ENCODE peak calls at places on chromosomes 11 and 22, in nine cellular contexts. W is OCI-LY7, L is pancreas, E is fibroblast of mammary gland, S is cardiac fibroblast, Z is choroid plexus epithelial cell, F is GM12865, U is astrocyte of the spinal cord, M is prostate gland. N is an unnamed sample.
A peak's percentile ranks its signal among the peaks of the same experiment; 100 is the strongest.

GRCh38 chr22:44445731-44446130 is 52.3 kb downstream of the RTL6 start:
- DNase-seq in M (no peak), U (no peak), L (no peak), F (no peak), Z (no peak), E (no peak), S (no peak), W (no peak), N (no peak)

GRCh38 chr22:44182591-44183588 is 2.2 kb downstream of the PARVG start:
- DNase-seq in F (peak; percentile 70), Z (no peak), M (no peak), L (peak; percentile 61), S (no peak), E (no peak), W (peak; percentile 24), U (no peak), N (no peak)

GRCh38 chr11:111765984-111766833 is at the start of gene PPP2R1B:
- DNase-seq in S (peak; percentile 73), F (peak; percentile 77), M (peak; percentile 82), Z (peak; percentile 64), W (peak; percentile 74), U (peak; percentile 71), E (peak; percentile 62), L (peak; percentile 81), N (peak; percentile 68)

GRCh38 chr11:33988586-33989370 is 62.8 kb upstream of the CAPRIN1 start:
- DNase-seq in M (no peak), E (no peak), U (no peak), Z (no peak), L (no peak), S (no peak), F (no peak), W (no peak), N (no peak)

GRCh38 chr11:12841946-12842630 is 167.0 kb upstream of the RASSF10 start:
- DNase-seq in F (peak; percentile 73), Z (peak; percentile 85), W (peak; percentile 66), S (peak; percentile 81), E (peak; percentile 72), L (peak; percentile 44), M (peak; percentile 28), U (peak; percentile 83), N (peak; percentile 92)

GRCh38 chr11:134413334-134414035 is 1.4 kb upstream of the B3GAT1 start:
- DNase-seq in Z (no peak), L (no peak), F (no peak), S (no peak), M (no peak), U (no peak), E (no peak), W (no peak), N (no peak)

GRCh38 chr11:102523887-102524286 is 6.7 kb downstream of the MMP7 start:
- DNase-seq in S (no peak), Z (no peak), W (no peak), F (no peak), L (no peak), U (no peak), M (no peak), E (no peak), N (no peak)

GRCh38 chr22:27820896-27821866 is 19.6 kb upstream of the MN1 start:
- DNase-seq in E (no peak), M (no peak), L (no peak), U (peak; percentile 15), F (no peak), S (peak; percentile 24), Z (no peak), W (no peak), N (no peak)

GRCh38 chr11:42524534-42525227 is 787.1 kb upstream of the API5 start:
- DNase-seq in Z (peak; percentile 48), F (peak; percentile 68), E (peak; percentile 51), W (peak; percentile 50), U (peak; percentile 66), M (peak; percentile 39), S (peak; percentile 80), L (peak; percentile 25), N (peak; percentile 33)

GRCh38 chr11:111770581-111771134 is 4.5 kb upstream of the PPP2R1B start:
- DNase-seq in S (no peak), W (no peak), M (no peak), E (no peak), U (no peak), F (no peak), Z (no peak), L (no peak), N (no peak)

GRCh38 chr11:47051217-47051616 is 114.7 kb downstream of the CSTPP1 start:
- DNase-seq in M (no peak), W (no peak), S (peak; percentile 84), E (peak; percentile 63), L (no peak), U (peak; percentile 34), Z (peak; percentile 30), F (no peak), N (no peak)

GRCh38 chr11:10725114-10725906 is 25.7 kb upstream of the CTR9 start:
- DNase-seq in S (peak; percentile 54), E (peak; percentile 92), Z (peak; percentile 82), M (no peak), U (peak; percentile 93), L (no peak), W (no peak), F (no peak), N (peak; percentile 52)

GRCh38 chr22:31107206-31108118 is at the start of gene SELENOM:
- DNase-seq in Z (peak; percentile 99), S (peak; percentile 99), U (peak; percentile 99), F (peak; percentile 94), W (peak; percentile 84), L (peak; percentile 96), E (peak; percentile 98), M (peak; percentile 98), N (peak; percentile 98)

GRCh38 chr11:65254724-65255123 is 7.0 kb upstream of the POLA2 start:
- DNase-seq in S (no peak), U (no peak), Z (peak; percentile 61), E (peak; percentile 25), W (no peak), F (peak; percentile 12), L (no peak), M (no peak), N (no peak)

GRCh38 chr11:112780351-112781043 is 180.7 kb upstream of the NCAM1 start:
- DNase-seq in Z (no peak), E (peak; percentile 61), L (no peak), W (no peak), F (no peak), M (no peak), U (peak; percentile 64), S (peak; percentile 63), N (no peak)

GRCh38 chr11:36459046-36459445 is 51.0 kb downstream of the TRAF6 start:
- DNase-seq in L (no peak), M (no peak), F (no peak), Z (no peak), E (no peak), W (no peak), U (no peak), S (no peak), N (no peak)

DNA sequence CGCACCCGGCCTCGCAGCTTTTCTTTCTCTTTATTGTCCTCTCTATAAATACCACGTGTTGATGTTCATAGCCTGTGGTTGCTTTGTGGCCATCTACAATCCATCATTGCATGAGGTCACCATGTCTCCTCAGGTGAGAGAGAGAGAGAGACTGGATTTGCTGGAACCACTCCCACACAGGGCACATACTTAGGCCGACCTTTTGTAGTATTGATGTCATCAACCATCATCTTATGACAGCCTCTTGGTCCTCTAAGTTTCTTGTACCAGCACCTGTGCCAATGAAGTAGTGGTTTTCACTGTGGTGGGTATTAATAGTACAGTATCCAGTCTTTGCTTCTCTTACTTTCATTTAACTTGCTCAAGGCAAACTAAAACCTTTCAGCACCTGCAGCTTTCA is 22.8 kb upstream of the P2RY6 start:
- DNase-seq in U (peak; percentile 39), W (peak; percentile 12), M (no peak), L (no peak), Z (peak; percentile 23), F (peak; percentile 68), E (peak; percentile 22), S (no peak), N (no peak)
- H3K4me3 ChIP-seq in U (no peak overlapping the region), W (no peak overlapping the region), M (no peak overlapping the region), L (no peak overlapping the region), Z (no peak overlapping the region), F (no peak overlapping the region), E (no peak overlapping the region), S (no peak overlapping the region), N (no peak overlapping the region)

GRCh38 chr11:84543367-84544159 is 1083.6 kb downstream of the DLG2 start:
- DNase-seq in E (no peak), S (no peak), W (peak; percentile 45), Z (no peak), L (no peak), M (no peak), U (no peak), F (no peak), N (no peak)
- TF ChIP-seq CTCF in E (no peak), S (no peak), W (peak; percentile 67), Z (no peak), L (no peak), M (no peak), U (no peak), F (no peak), N (no peak)

GRCh38 chr11:66906077-66906929 is 49.4 kb downstream of the LRFN4 start:
- DNase-seq in M (no peak), W (no peak), U (no peak), Z (peak; percentile 64), L (no peak), F (no peak), S (peak; percentile 62), E (peak; percentile 66), N (peak; percentile 40)
- H3K4me3 ChIP-seq in M (no peak overlapping the region), W (no peak overlapping the region), U (no peak overlapping the region), Z (peak overlapping the region; percentile 35), L (no peak overlapping the region), F (no peak overlapping the region), S (no peak overlapping the region), E (no peak overlapping the region), N (no peak overlapping the region)

GRCh38 chr11:17496406-17496805 is 19.8 kb upstream of the ABCC8 start:
- DNase-seq in F (no peak), L (no peak), M (no peak), U (no peak), Z (peak; percentile 30), E (peak; percentile 12), S (peak; percentile 79), W (no peak), N (no peak)

GRCh38 chr11:17502630-17503029 is 26.0 kb upstream of the ABCC8 start:
- DNase-seq in W (no peak), U (no peak), Z (no peak), M (no peak), F (no peak), E (no peak), L (no peak), S (no peak), N (no peak)

GRCh38 chr11:17500673-17501072 is 24.0 kb upstream of the ABCC8 start:
- DNase-seq in L (no peak), M (no peak), W (no peak), S (no peak), F (no peak), U (no peak), E (no peak), Z (no peak), N (no peak)

GRCh38 chr11:17498058-17498457 is 21.4 kb upstream of the ABCC8 start:
- DNase-seq in L (no peak), F (no peak), U (no peak), Z (no peak), E (no peak), M (no peak), S (no peak), W (peak; percentile 31), N (no peak)

DNA sequence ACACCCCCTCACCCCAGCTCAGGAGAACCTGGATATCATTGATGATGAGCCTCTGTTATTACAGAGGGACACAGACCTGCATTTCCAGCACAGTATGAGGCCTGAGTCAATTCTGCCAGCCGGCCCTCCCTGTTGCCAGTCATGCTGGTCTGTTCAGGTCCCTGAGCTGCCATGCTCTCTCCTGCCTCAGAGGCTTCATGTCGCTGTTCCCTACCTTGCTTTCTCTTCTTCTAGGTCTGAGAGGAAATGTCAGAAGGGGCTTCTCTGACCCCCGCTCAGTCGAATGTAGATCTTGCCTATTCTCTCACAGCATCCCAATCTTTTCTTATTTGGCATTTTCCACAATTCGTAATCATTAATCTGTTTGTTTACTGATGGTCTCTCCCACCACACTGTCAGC is 21.8 kb upstream of the ABCC8 start:
- DNase-seq in S (no peak), U (no peak), Z (peak; percentile 19), F (peak; percentile 19), W (no peak), M (no peak), L (no peak), E (no peak), N (no peak)
- TF ChIP-seq CTCF in S (peak; percentile 26), U (peak; percentile 28), Z (peak; percentile 41), F (peak; percentile 43), W (no peak), M (no peak), L (no peak), E (no peak), N (peak; percentile 20)

N was measured in fibroblast of villous mesenchyme.